ENCODE peak calls at places on chromosomes 7 and 10, in seven cellular contexts. W is GM12865; G is activated CD4-positive, alpha-beta T cell treated with anti-CD3 and anti-CD28 coated beads, Interleukin-2, amount 50 U/mL, for 1 hour; Q is putamen; X is RWPE1; Z is HS-27A; V is foreskin keratinocyte. M is an unnamed sample.

GRCh38 chr10:113550365-113550764 is 2.5 kb upstream of the HABP2 start:
- DNase-seq in W (peak), Q (no peak), X (peak), Z (no peak), V (peak), G (no peak), M (no peak)

GRCh38 chr7:36084485-36085091 is 68.5 kb upstream of the EEPD1 start:
- DNase-seq in W (no peak), Z (no peak), X (peak), G (no peak), V (peak), Q (no peak), M (no peak)

GRCh38 chr7:76303829-76304505 is 1.5 kb downstream of the HSPB1 start:
- DNase-seq in X (no peak), W (no peak), G (no peak), V (peak), Q (no peak), Z (no peak), M (no peak)

GRCh38 chr7:135290594-135290993 is 57.0 kb downstream of the STRA8 start:
- DNase-seq in Z (no peak), W (no peak), Q (no peak), X (no peak), G (no peak), V (no peak), M (no peak)

GRCh38 chr7:26199301-26200112 is 1.0 kb downstream of the HNRNPA2B1 start:
- DNase-seq in W (peak), V (no peak), Z (no peak), G (peak), X (no peak), Q (peak), M (peak)

GRCh38 chr7:30750574-30751256 is 1.2 kb upstream of the INMT start:
- DNase-seq in G (no peak), W (no peak), V (no peak), X (no peak), Q (peak), Z (no peak), M (no peak)

GRCh38 chr10:79410315-79411094 is 34.9 kb downstream of the ZCCHC24 start:
- DNase-seq in V (no peak), X (no peak), G (no peak), Z (no peak), W (no peak), Q (no peak), M (no peak)

GRCh38 chr7:66720571-66720970 is 20.0 kb upstream of the RABGEF1 start:
- DNase-seq in X (no peak), G (no peak), V (no peak), W (no peak), Z (no peak), Q (no peak), M (no peak)

GRCh38 chr10:74174533-74174932 is 23.5 kb downstream of the ADK start:
- DNase-seq in X (no peak), W (no peak), G (no peak), Z (no peak), V (no peak), Q (no peak), M (no peak)

GRCh38 chr7:112546723-112547513 is 66.1 kb downstream of the LSMEM1 start:
- DNase-seq in Q (no peak), X (no peak), Z (no peak), V (no peak), W (peak), G (no peak), M (no peak)

GRCh38 chr10:79148452-79149344 is 79.9 kb downstream of the ZMIZ1 start:
- DNase-seq in W (no peak), Z (no peak), X (peak), Q (peak), G (no peak), V (peak), M (no peak)

GRCh38 chr7:81725003-81725402 is 44.8 kb downstream of the HGF start:
- DNase-seq in W (no peak), Q (no peak), Z (no peak), X (no peak), G (no peak), V (no peak), M (no peak)

GRCh38 chr7:84524714-84525694 is 330.4 kb upstream of the SEMA3A start:
- DNase-seq in G (no peak), Q (no peak), W (no peak), X (no peak), Z (peak), V (peak), M (no peak)

M was measured in memory B cell.